ENCODE peak calls at places on chromosomes 5 and 9, in four cellular contexts. One of them, this sample, is unnamed.
A peak's percentile ranks its signal among the peaks of the same experiment; 100 is the strongest.

GRCh38 chr5:146860213-146860891 is 18.2 kb downstream of the PPP2R2B start:
- DNase-seq in K562: no peak
- DNase-seq in HepG2: peak; percentile 19
- DNase-seq in WTC11: no peak
- DNase-seq in this sample: no peak

GRCh38 chr5:158876263-158876942 is 223.3 kb downstream of the EBF1 start:
- DNase-seq in K562: no peak
- DNase-seq in HepG2: no peak
- DNase-seq in WTC11: no peak
- DNase-seq in this sample: no peak

GRCh38 chr9:99809586-99810357 is 11.9 kb upstream of the NR4A3 start:
- DNase-seq in HepG2: no peak
- DNase-seq in K562: no peak
- DNase-seq in WTC11: no peak
- DNase-seq in this sample: no peak

GRCh38 chr5:2012885-2013284 is 130.2 kb upstream of the IRX4 start:
- DNase-seq in HepG2: no peak
- DNase-seq in K562: no peak
- DNase-seq in WTC11: no peak
- DNase-seq in this sample: no peak

GRCh38 chr9:127308559-127309429 is 44.2 kb downstream of the GARNL3 start:
- DNase-seq in K562: no peak
- DNase-seq in WTC11: no peak
- DNase-seq in HepG2: peak; percentile 53
- DNase-seq in this sample: no peak

GRCh38 chr9:84271004-84271886 is 69.3 kb downstream of the SLC28A3 start:
- DNase-seq in WTC11: peak; percentile 61
- DNase-seq in HepG2: no peak
- DNase-seq in K562: no peak
- DNase-seq in this sample: no peak

GRCh38 chr9:124264812-124265211 is 7.1 kb downstream of the NEK6 start:
- DNase-seq in K562: no peak
- DNase-seq in HepG2: no peak
- DNase-seq in WTC11: no peak
- DNase-seq in this sample: no peak

GRCh38 chr5:132962429-132962928 is 955 bp downstream of the AFF4 start:
- DNase-seq in K562: peak; percentile 47
- DNase-seq in WTC11: no peak
- DNase-seq in HepG2: peak; percentile 34
- DNase-seq in this sample: peak; percentile 31

GRCh38 chr5:68369436-68370125 is 154.0 kb downstream of the PIK3R1 start:
- DNase-seq in HepG2: no peak
- DNase-seq in K562: no peak
- DNase-seq in WTC11: no peak
- DNase-seq in this sample: no peak

GRCh38 chr5:56128166-56128565 is 105.0 kb downstream of the ANKRD55 start:
- DNase-seq in WTC11: no peak
- DNase-seq in K562: no peak
- DNase-seq in HepG2: no peak
- DNase-seq in this sample: no peak

GRCh38 chr9:93096811-93097382 is 880 bp downstream of the CARD19 start:
- DNase-seq in HepG2: no peak
- DNase-seq in K562: no peak
- DNase-seq in WTC11: no peak
- DNase-seq in this sample: no peak

GRCh38 chr9:77647659-77648457 is at the start of gene GNA14:
- DNase-seq in HepG2: no peak
- DNase-seq in K562: no peak
- DNase-seq in WTC11: peak; percentile 57
- DNase-seq in this sample: no peak

GRCh38 chr9:137550958-137551655 is 572 bp upstream of the MRPL41 start:
- DNase-seq in K562: no peak
- DNase-seq in HepG2: peak; percentile 80
- DNase-seq in WTC11: peak; percentile 93
- DNase-seq in this sample: no peak

GRCh38 chr5:140182803-140183367 is 7.9 kb downstream of the CYSTM1 start:
- DNase-seq in WTC11: no peak
- DNase-seq in K562: peak; percentile 44
- DNase-seq in HepG2: no peak
- DNase-seq in this sample: no peak

GRCh38 chr5:39668980-39669379 is 244.2 kb upstream of the DAB2 start:
- DNase-seq in HepG2: no peak
- DNase-seq in K562: peak; percentile 20
- DNase-seq in WTC11: no peak
- DNase-seq in this sample: no peak

GRCh38 chr5:175305251-175305650 is 138.7 kb downstream of the DRD1 start:
- DNase-seq in HepG2: no peak
- DNase-seq in K562: no peak
- DNase-seq in WTC11: no peak
- DNase-seq in this sample: no peak

GRCh38 chr9:33147770-33148169 is 19.4 kb downstream of the B4GALT1 start:
- DNase-seq in WTC11: no peak
- DNase-seq in K562: no peak
- DNase-seq in HepG2: no peak
- DNase-seq in this sample: no peak

GRCh38 chr9:122383992-122384461 is 13.2 kb downstream of the PTGS1 start:
- DNase-seq in K562: no peak
- DNase-seq in HepG2: no peak
- DNase-seq in WTC11: no peak
- DNase-seq in this sample: no peak

GRCh38 chr9:116336133-116336862 is 182.7 kb downstream of the PAPPA start:
- DNase-seq in K562: no peak
- DNase-seq in WTC11: no peak
- DNase-seq in HepG2: peak; percentile 67
- DNase-seq in this sample: no peak

GRCh38 chr5:45622365-45622764 is 73.8 kb downstream of the HCN1 start:
- DNase-seq in WTC11: no peak
- DNase-seq in HepG2: no peak
- DNase-seq in K562: no peak
- DNase-seq in this sample: no peak

GRCh38 chr5:58106754-58107410 is 353.0 kb downstream of the PLK2 start:
- DNase-seq in HepG2: no peak
- DNase-seq in K562: no peak
- DNase-seq in WTC11: no peak
- DNase-seq in this sample: no peak

GRCh38 chr5:51382759-51383493 is at the start of gene ISL1:
- DNase-seq in HepG2: no peak
- DNase-seq in WTC11: peak; percentile 88
- DNase-seq in K562: peak; percentile 34
- DNase-seq in this sample: peak; percentile 76

GRCh38 chr5:179819296-179820126 is 1.2 kb upstream of the SQSTM1 start:
- DNase-seq in K562: peak; percentile 76
- DNase-seq in WTC11: peak; percentile 70
- DNase-seq in HepG2: peak; percentile 82
- DNase-seq in this sample: peak; percentile 44

GRCh38 chr5:14739961-14740360 is 75.4 kb downstream of the OTULIN start:
- DNase-seq in WTC11: no peak
- DNase-seq in HepG2: no peak
- DNase-seq in K562: no peak
- DNase-seq in this sample: no peak

GRCh38 chr9:99778308-99778707 is 43.4 kb upstream of the NR4A3 start:
- DNase-seq in WTC11: no peak
- DNase-seq in HepG2: no peak
- DNase-seq in K562: no peak
- DNase-seq in this sample: no peak

GRCh38 chr9:17138503-17138902 is 3.7 kb downstream of the CNTLN start:
- DNase-seq in HepG2: peak; percentile 20
- DNase-seq in K562: no peak
- DNase-seq in WTC11: no peak
- DNase-seq in this sample: no peak

GRCh38 chr9:115945009-115945431 is 208.6 kb upstream of the PAPPA start:
- DNase-seq in WTC11: no peak
- DNase-seq in K562: no peak
- DNase-seq in HepG2: no peak
- DNase-seq in this sample: no peak

GRCh38 chr5:91266184-91266705 is 116.9 kb downstream of the ARRDC3 start:
- DNase-seq in K562: peak; percentile 61
- DNase-seq in HepG2: no peak
- DNase-seq in WTC11: no peak
- DNase-seq in this sample: peak; percentile 14

GRCh38 chr9:132018957-132019405 is 60.7 kb downstream of the MED27 start:
- DNase-seq in HepG2: no peak
- DNase-seq in WTC11: no peak
- DNase-seq in K562: no peak
- DNase-seq in this sample: no peak

GRCh38 chr9:133357656-133358055 is 1.3 kb downstream of the SURF2 start:
- DNase-seq in HepG2: no peak
- DNase-seq in K562: no peak
- DNase-seq in WTC11: no peak
- DNase-seq in this sample: no peak

DNA sequence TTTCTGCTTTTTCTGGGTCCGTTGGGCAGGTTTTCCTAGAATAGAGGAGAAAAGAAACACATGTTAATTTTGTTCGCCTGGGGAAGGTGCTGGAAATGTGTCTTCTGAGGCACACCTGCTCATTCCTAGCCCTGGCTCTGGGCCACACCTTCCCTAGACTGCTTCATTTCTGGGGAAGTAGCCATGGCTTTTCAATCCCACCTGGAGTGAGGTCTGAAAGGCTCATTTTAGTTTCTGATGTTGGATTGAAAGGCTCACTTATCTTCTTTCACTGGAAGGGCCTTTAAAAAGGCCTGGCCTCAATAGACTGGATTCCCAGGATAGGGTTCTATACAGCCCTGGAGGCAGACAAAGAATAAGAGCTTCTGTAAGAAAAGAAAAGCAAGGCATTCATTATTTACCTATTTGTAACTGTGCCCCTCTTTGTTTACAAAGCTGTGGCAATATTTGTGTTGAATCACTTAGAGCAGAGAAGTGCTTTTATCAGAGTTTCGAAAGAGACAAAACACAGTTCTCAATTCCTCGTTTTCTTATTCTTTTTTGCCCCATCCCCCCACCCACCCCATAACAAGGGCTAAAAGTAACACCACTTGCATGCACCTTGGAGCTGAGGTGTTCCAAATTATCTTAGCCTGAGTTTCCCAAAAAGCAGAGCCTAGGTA is 413.0 kb downstream of the KCTD16 start:
- DNase-seq in WTC11: no peak
- DNase-seq in HepG2: no peak
- DNase-seq in K562: no peak
- DNase-seq in this sample: no peak
- TF ChIP-seq ELF4 in WTC11: no peak
- TF ChIP-seq ELF4 in HepG2: no peak
- TF ChIP-seq ELF4 in K562: no peak
- TF ChIP-seq ELF4 in this sample: no peak

DNA sequence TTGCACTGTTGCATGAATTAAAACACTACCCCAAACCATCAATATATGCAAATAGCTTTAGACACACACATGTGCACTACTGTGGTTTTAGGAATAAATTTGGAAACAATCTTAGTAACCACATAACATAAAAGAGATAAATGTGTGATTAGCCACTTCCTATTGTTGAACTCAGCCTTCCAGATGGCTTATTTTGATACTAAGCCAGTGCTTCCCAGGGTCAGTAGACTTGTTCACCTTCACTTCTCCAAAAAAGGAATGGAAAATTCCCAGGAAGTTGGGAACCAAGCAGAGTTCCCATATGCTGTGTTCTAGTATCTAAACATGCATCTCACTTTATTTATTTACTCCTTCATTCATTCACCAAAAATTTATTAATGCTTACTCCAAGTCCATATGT is 47.8 kb downstream of the SVEP1 start:
- DNase-seq in HepG2: no peak
- DNase-seq in K562: no peak
- DNase-seq in WTC11: no peak
- DNase-seq in this sample: no peak
- TF ChIP-seq SP1 in HepG2: no peak
- TF ChIP-seq SP1 in K562: no peak
- TF ChIP-seq SP1 in WTC11: no peak
- TF ChIP-seq SP1 in this sample: no peak

GRCh38 chr9:136424750-136425362 is 14.4 kb downstream of the PMPCA start:
- DNase-seq in HepG2: no peak
- DNase-seq in WTC11: no peak
- DNase-seq in K562: no peak
- DNase-seq in this sample: no peak
- TF ChIP-seq ELF4 in HepG2: no peak
- TF ChIP-seq ELF4 in WTC11: no peak
- TF ChIP-seq ELF4 in K562: no peak
- TF ChIP-seq ELF4 in this sample: no peak

DNA sequence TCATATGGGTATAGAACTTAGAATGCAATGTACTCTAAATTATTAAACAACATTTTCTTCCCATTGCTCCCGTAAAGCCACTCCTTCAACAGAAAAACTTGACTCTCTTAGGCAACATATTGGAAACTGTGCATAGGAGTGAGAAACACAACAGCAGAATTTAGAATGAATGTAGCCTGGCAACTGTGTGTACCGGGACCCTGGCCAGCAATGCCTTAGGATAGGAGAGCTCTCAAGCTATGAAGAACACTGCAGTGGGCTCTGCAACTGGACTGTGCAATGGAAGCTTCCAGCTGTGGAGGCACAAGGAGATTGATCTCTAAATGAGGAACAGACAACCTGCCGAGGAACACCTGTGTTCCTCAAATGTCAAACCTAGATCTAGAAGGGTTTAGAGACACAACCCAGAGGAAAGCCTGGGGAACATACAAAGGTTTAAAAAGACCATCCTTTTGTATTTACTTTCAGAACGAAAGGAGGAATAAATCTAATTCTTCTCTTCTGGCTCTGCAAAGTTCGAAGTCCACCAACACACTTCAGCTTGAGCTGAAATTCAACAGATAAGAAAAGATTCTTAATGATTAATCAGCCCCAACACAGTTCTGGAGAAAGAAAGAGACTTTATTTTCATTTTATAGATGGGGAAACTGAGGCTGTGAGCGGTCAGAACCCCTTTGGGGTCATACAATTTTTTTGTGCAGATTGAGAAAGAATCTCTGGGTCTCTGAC is 51.5 kb upstream of the ARL15 start:
- DNase-seq in K562: no peak
- DNase-seq in HepG2: no peak
- DNase-seq in WTC11: no peak
- DNase-seq in this sample: no peak
- TF ChIP-seq SP1 in K562: no peak
- TF ChIP-seq SP1 in HepG2: no peak
- TF ChIP-seq SP1 in WTC11: no peak
- TF ChIP-seq SP1 in this sample: no peak

GRCh38 chr9:18146329-18146728 is 327.6 kb upstream of the ADAMTSL1 start:
- DNase-seq in HepG2: no peak
- DNase-seq in K562: no peak
- DNase-seq in WTC11: no peak
- DNase-seq in this sample: no peak

DNA sequence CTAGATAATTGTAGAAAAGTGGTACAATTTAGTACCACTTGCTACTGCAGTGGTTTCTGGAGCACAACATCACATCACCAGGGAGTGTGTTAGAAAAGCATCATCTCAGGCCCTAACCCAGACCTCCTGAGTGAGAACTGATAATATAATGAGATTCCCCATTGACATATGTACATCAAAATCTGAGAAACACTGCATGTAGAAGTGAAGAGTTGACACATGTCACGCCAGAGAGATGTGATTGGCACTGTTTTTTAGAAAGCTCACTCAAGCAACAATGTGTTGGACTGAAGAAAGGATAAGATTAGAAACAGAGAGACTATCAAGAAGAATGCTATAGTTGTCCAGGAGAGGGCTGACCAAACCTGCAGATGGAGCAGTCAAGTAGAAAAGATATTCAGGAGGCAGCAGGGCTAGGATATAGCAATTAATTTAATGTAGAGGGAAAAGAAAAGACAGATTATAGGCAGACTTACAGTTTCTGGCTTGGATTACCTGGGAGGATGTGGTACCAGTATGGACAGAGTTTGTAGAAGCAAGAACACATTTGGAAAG is 324.4 kb upstream of the ADAMTSL1 start:
- DNase-seq in HepG2: no peak
- DNase-seq in WTC11: no peak
- DNase-seq in K562: no peak
- DNase-seq in this sample: no peak
- TF ChIP-seq ELF4 in HepG2: no peak
- TF ChIP-seq ELF4 in WTC11: no peak
- TF ChIP-seq ELF4 in K562: no peak
- TF ChIP-seq ELF4 in this sample: no peak